ENCODE peak calls at places on chromosome 9, in six cellular contexts. X is Caco-2, I is GM20000, P is nephron progenitor cell, T is WERI-Rb-1, S is MCF 10A. M is an unnamed sample.

GRCh38 chr9:112881366-112881765 is 9.3 kb downstream of the SLC46A2 start:
- DNase-seq in X (no peak), S (peak), T (no peak), I (no peak), P (no peak), M (no peak)

GRCh38 chr9:92325991-92326500 is 293 bp downstream of the CENPP start:
- DNase-seq in X (no peak), T (peak), P (no peak), I (peak), S (no peak), M (no peak)

GRCh38 chr9:6440405-6440804 is 27.4 kb downstream of the UHRF2 start:
- DNase-seq in X (no peak), T (no peak), I (no peak), S (no peak), P (no peak), M (no peak)

GRCh38 chr9:125043148-125043547 is 100.2 kb downstream of the SCAI start:
- DNase-seq in T (no peak), P (no peak), X (no peak), I (no peak), S (no peak), M (no peak)

GRCh38 chr9:73444821-73445220 is 293.2 kb downstream of the ANXA1 start:
- DNase-seq in X (no peak), I (no peak), S (no peak), T (no peak), P (no peak), M (no peak)

GRCh38 chr9:80131627-80132026 is 559.9 kb downstream of the TLE4 start:
- DNase-seq in I (no peak), T (no peak), S (no peak), X (no peak), P (no peak), M (no peak)

GRCh38 chr9:91777437-91777836 is 172.6 kb downstream of the ROR2 start:
- DNase-seq in X (no peak), I (no peak), P (no peak), S (peak), T (no peak), M (no peak)

GRCh38 chr9:123266655-123267421 is 1.5 kb downstream of the STRBP start:
- DNase-seq in I (peak), S (no peak), P (no peak), X (no peak), T (no peak), M (no peak)

GRCh38 chr9:84296146-84296843 is 44.3 kb downstream of the SLC28A3 start:
- DNase-seq in S (peak), X (no peak), I (peak), P (no peak), T (no peak), M (no peak)

GRCh38 chr9:81824802-81825770 is 103.1 kb upstream of the SPATA31D4 start:
- DNase-seq in P (no peak), T (no peak), I (no peak), S (no peak), X (no peak), M (no peak)

GRCh38 chr9:318646-319045 is 104.0 kb downstream of the DOCK8 start:
- DNase-seq in P (no peak), I (no peak), X (no peak), S (no peak), T (no peak), M (no peak)

GRCh38 chr9:94864862-94865435 is 138.4 kb downstream of the AOPEP start:
- DNase-seq in P (no peak), T (no peak), X (no peak), I (no peak), S (no peak), M (no peak)

GRCh38 chr9:37107701-37108100 is 12.7 kb upstream of the ZCCHC7 start:
- DNase-seq in I (no peak), T (no peak), X (no peak), S (no peak), P (no peak), M (no peak)

GRCh38 chr9:26789959-26790358 is 102.6 kb downstream of the CAAP1 start:
- DNase-seq in P (no peak), I (no peak), T (no peak), X (no peak), S (peak), M (no peak)

GRCh38 chr9:82466616-82467251 is 478.2 kb downstream of the SPATA31D1 start:
- DNase-seq in P (peak), I (no peak), X (peak), S (no peak), T (peak), M (no peak)

GRCh38 chr9:93262537-93263310 is 78.8 kb downstream of the WNK2 start:
- DNase-seq in X (no peak), P (no peak), T (no peak), S (no peak), I (peak), M (no peak)

GRCh38 chr9:68545033-68545705 is 4.5 kb upstream of the TMEM252 start:
- DNase-seq in X (no peak), P (no peak), S (no peak), T (no peak), I (peak), M (no peak)

GRCh38 chr9:121376214-121376830 is 6.3 kb upstream of the STOM start:
- DNase-seq in P (no peak), X (no peak), I (no peak), S (no peak), T (no peak), M (no peak)
- TF ChIP-seq CTCF in P (no peak), X (no peak), I (no peak), S (peak), T (no peak), M (peak)

GRCh38 chr9:129569506-129570449 is 51.1 kb downstream of the C9orf50 start:
- DNase-seq in X (peak), I (peak), P (no peak), T (peak), S (peak), M (peak)
- TF ChIP-seq CTCF in X (peak), I (peak), P (peak), T (peak), S (no peak), M (no peak)

DNA sequence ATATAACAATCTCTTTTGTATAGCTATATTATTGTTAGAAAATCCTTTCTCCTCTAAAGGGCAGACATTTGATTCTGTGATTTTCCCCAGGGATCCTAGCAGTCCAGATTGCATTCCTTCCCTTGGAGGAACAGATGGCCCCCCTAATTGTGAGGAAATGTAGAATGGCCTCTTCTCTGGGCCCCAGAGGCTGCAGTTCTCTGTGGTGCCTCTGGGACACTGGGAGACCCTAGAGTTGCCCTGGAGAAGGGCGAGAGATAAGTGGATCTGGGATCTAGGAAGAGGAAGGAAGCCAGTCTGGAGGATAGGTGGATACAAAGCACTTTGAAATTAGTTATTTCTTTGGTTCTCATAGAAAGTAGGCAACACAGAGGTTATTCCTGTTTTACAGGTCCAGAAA is 1.9 kb upstream of the HINT2 start:
- DNase-seq in X (no peak), S (no peak), P (no peak), I (no peak), T (peak), M (no peak)
- TF ChIP-seq CTCF in X (no peak), S (no peak), P (no peak), I (no peak), T (peak), M (no peak)

GRCh38 chr9:134811673-134812668 is 68.6 kb upstream of the FCN2 start:
- DNase-seq in X (no peak), T (peak), I (no peak), S (no peak), P (no peak), M (no peak)
- TF ChIP-seq CTCF in X (no peak), T (peak), I (no peak), S (no peak), P (no peak), M (no peak)

GRCh38 chr9:77752566-77752965 is 104.4 kb upstream of the GNA14 start:
- DNase-seq in T (no peak), I (no peak), X (no peak), P (no peak), S (no peak), M (no peak)
- TF ChIP-seq CTCF in T (no peak), I (no peak), X (no peak), P (no peak), S (no peak), M (no peak)

DNA sequence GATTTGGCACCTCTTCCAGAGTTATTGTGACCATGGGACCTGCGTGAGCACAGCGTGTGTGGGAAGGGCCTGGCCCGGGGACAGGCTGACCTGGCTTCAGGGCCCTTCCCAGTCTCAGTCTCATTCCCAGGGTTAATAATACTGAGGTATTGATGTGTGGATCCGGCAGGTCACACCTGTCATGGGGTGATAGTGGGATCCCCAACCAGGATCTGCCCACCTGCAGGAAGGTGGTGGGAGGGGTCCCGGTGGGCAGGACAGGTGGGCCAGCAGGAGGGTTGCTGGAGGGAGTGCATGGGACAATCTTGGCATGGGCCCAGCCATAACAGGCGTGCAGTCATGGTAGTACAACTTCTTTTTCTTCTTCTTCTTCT is 55.4 kb downstream of the COL15A1 start:
- DNase-seq in X (no peak), I (no peak), P (no peak), S (no peak), T (no peak), M (no peak)
- TF ChIP-seq CTCF in X (no peak), I (no peak), P (no peak), S (no peak), T (no peak), M (peak)

GRCh38 chr9:137303031-137303892 is 1.2 kb upstream of the NRARP start:
- DNase-seq in S (no peak), T (no peak), P (no peak), X (peak), I (no peak), M (no peak)

GRCh38 chr9:137302176-137303030 is at the start of gene NRARP:
- DNase-seq in T (peak), S (peak), X (peak), P (peak), I (peak), M (peak)

GRCh38 chr9:137300607-137301085 is 1.4 kb downstream of the NRARP start:
- DNase-seq in P (peak), X (no peak), T (peak), S (no peak), I (no peak), M (no peak)

GRCh38 chr9:137299938-137300337 is 2.1 kb downstream of the NRARP start:
- DNase-seq in X (no peak), I (no peak), P (peak), S (no peak), T (peak), M (no peak)

DNA sequence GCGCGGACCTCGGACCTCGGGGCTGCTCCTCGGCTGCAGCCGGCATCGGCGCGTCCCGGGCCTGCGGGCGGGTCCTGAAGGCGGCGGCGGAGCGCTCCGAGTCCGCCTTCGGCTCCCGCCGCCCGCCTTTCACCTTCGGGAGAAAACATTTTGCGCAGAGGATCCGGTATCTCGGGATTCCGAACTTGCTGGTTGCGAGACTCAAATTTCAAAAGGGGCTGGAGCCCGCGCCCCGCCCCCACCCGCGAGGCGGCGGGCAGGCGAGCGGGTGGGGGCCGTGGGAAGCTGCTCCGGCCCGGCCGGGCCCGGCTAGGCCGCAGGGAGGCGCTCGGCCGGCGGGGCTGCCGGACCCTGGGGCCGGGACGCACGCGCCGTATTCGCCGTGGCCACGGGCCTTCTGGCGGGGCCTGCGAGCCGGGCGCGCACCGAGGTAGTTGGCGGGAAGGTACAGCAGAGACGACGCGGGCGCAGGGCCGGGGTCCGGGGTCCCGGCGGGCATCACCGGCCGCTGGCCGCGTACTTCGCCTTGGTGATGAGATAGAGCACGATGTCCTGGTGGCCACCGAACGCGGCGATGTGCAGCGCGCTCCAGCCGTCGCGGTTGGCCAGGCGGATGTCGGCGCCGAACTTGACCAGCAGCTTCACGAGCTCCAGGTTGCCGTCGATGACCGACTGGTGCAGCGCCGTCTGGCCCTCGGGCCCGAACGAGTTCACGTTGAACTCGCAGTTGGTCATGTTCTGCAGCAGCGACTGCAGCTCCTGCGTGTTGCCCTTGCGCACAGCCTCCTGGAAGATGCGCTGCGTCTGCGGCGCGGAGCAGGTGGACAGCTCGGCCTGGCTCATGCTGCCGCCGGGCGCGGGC is 754 bp downstream of the NRARP start:
- DNase-seq in X (peak), I (peak), P (peak), S (peak), T (peak), M (peak)
- TF ChIP-seq CTCF in X (peak), I (no peak), P (no peak), S (peak), T (peak), M (no peak)

DNA sequence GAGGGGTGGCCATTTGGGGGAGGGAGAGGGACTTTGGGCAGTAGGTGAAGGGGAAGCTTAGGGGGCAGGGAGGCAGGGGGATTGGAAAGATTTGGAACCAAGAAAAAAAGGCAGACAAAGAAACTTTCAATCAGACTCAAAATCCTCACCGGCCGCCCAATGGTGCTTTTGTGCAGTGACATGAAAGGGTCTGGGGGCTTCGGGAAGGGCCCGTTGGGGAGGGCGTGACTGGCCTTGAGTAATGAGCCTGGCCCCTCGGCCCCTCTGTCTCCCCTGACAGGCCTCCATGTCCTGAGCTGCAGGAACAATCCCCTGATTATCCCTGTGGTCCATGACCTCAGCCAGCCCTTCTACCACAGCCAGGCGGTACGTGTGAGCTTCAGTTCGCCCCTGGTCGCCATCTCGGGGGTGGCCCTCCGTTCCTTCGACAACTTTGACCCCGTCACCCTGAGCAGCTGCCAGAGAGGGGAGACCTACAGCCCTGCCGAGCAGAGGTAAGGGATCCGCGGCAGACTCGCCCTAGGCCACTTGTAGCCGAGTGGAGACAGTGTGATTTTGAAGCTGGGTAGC is 181.1 kb downstream of the PAPPA start:
- DNase-seq in S (no peak), I (no peak), X (no peak), P (peak), T (peak), M (no peak)
- TF ChIP-seq CTCF in S (no peak), I (no peak), X (no peak), P (no peak), T (no peak), M (no peak)